ENCODE peak calls at places on chromosomes 7 and 10, in six cellular contexts. Q, L, M, W, X and R are unnamed samples.

GRCh38 chr10:1401056-1401965 is 336.0 kb downstream of the ADARB2 start:
- DNase-seq in X (no peak), L (no peak), Q (no peak), W (no peak), M (no peak), R (no peak)

GRCh38 chr10:43963379-43963778 is 314.7 kb upstream of the ZNF32 start:
- DNase-seq in L (no peak), M (no peak), W (no peak), Q (no peak), X (no peak), R (no peak)

GRCh38 chr10:4131407-4132215 is 346.6 kb upstream of the KLF6 start:
- DNase-seq in W (peak), M (no peak), X (no peak), Q (no peak), L (peak), R (peak)

GRCh38 chr7:31935115-31935514 is 135.1 kb downstream of the PDE1C start:
- DNase-seq in M (no peak), X (no peak), W (no peak), L (no peak), Q (no peak), R (no peak)

GRCh38 chr7:35799846-35800717 is 775 bp upstream of the SEPTIN7 start:
- DNase-seq in W (peak), M (peak), X (peak), Q (peak), L (peak), R (peak)

GRCh38 chr7:132871419-132871818 is 210.5 kb downstream of the CHCHD3 start:
- DNase-seq in L (no peak), Q (no peak), M (no peak), X (no peak), W (no peak), R (no peak)

GRCh38 chr10:14009315-14010082 is 321.2 kb downstream of the FRMD4A start:
- DNase-seq in M (no peak), X (no peak), L (peak), Q (no peak), W (no peak), R (peak)

GRCh38 chr10:21517134-21517982 is 8.1 kb downstream of the SKIDA1 start:
- DNase-seq in L (no peak), M (peak), W (peak), X (peak), Q (peak), R (peak)

GRCh38 chr10:109647627-109648026 is 275.7 kb downstream of the XPNPEP1 start:
- DNase-seq in L (no peak), X (no peak), M (no peak), Q (no peak), W (no peak), R (no peak)

GRCh38 chr10:30028452-30029045 is 30.8 kb downstream of the JCAD start:
- DNase-seq in X (no peak), Q (no peak), M (no peak), L (no peak), W (no peak), R (no peak)

GRCh38 chr10:68861253-68861652 is 33.9 kb downstream of the STOX1 start:
- DNase-seq in W (no peak), Q (no peak), L (no peak), X (no peak), M (no peak), R (no peak)

GRCh38 chr7:128699895-128700294 is 27.8 kb downstream of the GARIN1A start:
- DNase-seq in L (no peak), W (no peak), M (no peak), X (no peak), Q (no peak), R (no peak)

GRCh38 chr10:110229155-110229554 is 21.8 kb downstream of the MXI1 start:
- DNase-seq in Q (no peak), W (no peak), L (no peak), X (no peak), M (no peak), R (no peak)

GRCh38 chr7:8436965-8437364 is 3.6 kb downstream of the NXPH1 start:
- DNase-seq in X (peak), M (no peak), L (no peak), W (no peak), Q (no peak), R (no peak)

GRCh38 chr10:7610017-7610416 is 56.7 kb downstream of the ITIH5 start:
- DNase-seq in W (no peak), Q (no peak), X (no peak), M (no peak), L (no peak), R (no peak)

GRCh38 chr10:29709484-29710002 is 74.8 kb upstream of the SVIL start:
- DNase-seq in Q (no peak), L (no peak), X (no peak), W (no peak), M (no peak), R (no peak)

GRCh38 chr10:70905071-70906021 is 17.0 kb upstream of the PCBD1 start:
- DNase-seq in Q (no peak), L (no peak), M (no peak), X (no peak), W (no peak), R (no peak)

GRCh38 chr10:96618648-96619047 is 31.8 kb upstream of the TM9SF3 start:
- DNase-seq in W (peak), X (peak), Q (peak), L (no peak), M (no peak), R (no peak)

GRCh38 chr7:135990258-135990657 is 13.1 kb upstream of the MTPN start:
- DNase-seq in Q (no peak), X (no peak), M (no peak), W (no peak), L (no peak), R (no peak)

GRCh38 chr7:100017300-100017699 is 1.9 kb downstream of the ZKSCAN1 start:
- DNase-seq in L (no peak), X (no peak), W (no peak), M (no peak), Q (no peak), R (no peak)

GRCh38 chr10:8356283-8356682 is 301.8 kb downstream of the GATA3 start:
- DNase-seq in X (no peak), Q (no peak), W (no peak), M (no peak), L (no peak), R (no peak)

GRCh38 chr10:14181197-14181936 is 149.4 kb downstream of the FRMD4A start:
- DNase-seq in W (no peak), X (no peak), M (no peak), Q (no peak), L (no peak), R (no peak)

GRCh38 chr7:22610871-22611757 is 111.1 kb upstream of the STEAP1B start:
- DNase-seq in M (no peak), W (no peak), L (no peak), X (no peak), Q (no peak), R (no peak)

GRCh38 chr10:15744217-15744865 is 24.6 kb upstream of the ITGA8 start:
- DNase-seq in L (no peak), X (peak), Q (peak), W (peak), M (no peak), R (peak)

GRCh38 chr7:132456418-132456817 is 119.9 kb downstream of the PLXNA4 start:
- DNase-seq in X (no peak), W (no peak), L (no peak), Q (no peak), M (no peak), R (no peak)